ENCODE peak calls at places on chromosomes 11 and 22, in nine cellular contexts. W is effector memory CD4-positive, alpha-beta T cell; R is right lobe of liver; N is left ventricle myocardium inferior; X is testis; G is upper lobe of right lung; L is sigmoid colon; U is HAP-1; T is Peyer's patch. F is an unnamed sample. For H3K36me3, the result is how much of the 10 kb centered on the place peaks cover.

GRCh38 chr22:42720263-42721044 is at the start of gene A4GALT:
- DNase-seq in L (no peak), T (no peak), R (no peak), X (no peak), W (no peak), G (no peak), U (peak), N (peak), F (no peak)

GRCh38 chr11:8768625-8769333 is 86.2 kb downstream of the RPL27A start:
- DNase-seq in G (no peak), L (no peak), W (no peak), T (no peak), R (no peak), N (peak), X (peak), U (no peak), F (no peak)

GRCh38 chr11:112997829-112998228 is 36.6 kb downstream of the NCAM1 start:
- DNase-seq in T (no peak), G (no peak), W (no peak), X (no peak), N (no peak), R (no peak), U (no peak), L (no peak), F (no peak)

GRCh38 chr11:58513747-58514367 is 6.0 kb upstream of the OR5B21 start:
- DNase-seq in N (no peak), U (peak), T (peak), L (no peak), G (no peak), W (no peak), X (peak), R (no peak), F (no peak)

GRCh38 chr11:116207349-116207748 is 565.4 kb downstream of the BUD13 start:
- DNase-seq in G (no peak), U (peak), W (no peak), T (no peak), N (no peak), L (no peak), X (no peak), R (no peak), F (no peak)

GRCh38 chr11:44767421-44767820 is 40.7 kb downstream of the TSPAN18 start:
- DNase-seq in L (no peak), T (peak), G (no peak), N (no peak), W (no peak), X (no peak), U (no peak), R (no peak), F (no peak)

GRCh38 chr11:811446-812245 is 1.9 kb downstream of the RPLP2 start:
- DNase-seq in G (no peak), X (no peak), R (no peak), W (no peak), T (no peak), N (no peak), L (no peak), U (peak), F (no peak)

GRCh38 chr11:104320091-104320490 is 156.1 kb upstream of the PDGFD start:
- DNase-seq in U (no peak), R (no peak), G (no peak), L (no peak), N (no peak), T (no peak), X (no peak), W (no peak), F (no peak)

GRCh38 chr11:11569936-11570491 is 51.8 kb downstream of the GALNT18 start:
- DNase-seq in T (no peak), N (peak), U (no peak), R (peak), X (peak), W (no peak), G (peak), L (peak), F (no peak)

GRCh38 chr22:21592422-21592821 is 24.9 kb downstream of the UBE2L3 start:
- DNase-seq in T (no peak), R (no peak), X (no peak), G (no peak), W (no peak), U (no peak), N (no peak), L (no peak), F (no peak)

GRCh38 chr11:74134661-74135515 is 35.9 kb downstream of the C2CD3 start:
- DNase-seq in L (no peak), G (no peak), N (no peak), U (no peak), R (no peak), X (no peak), T (no peak), W (no peak), F (no peak)

GRCh38 chr11:63020671-63021255 is 5.1 kb upstream of the SLC22A8 start:
- DNase-seq in U (peak), T (no peak), G (no peak), X (no peak), L (no peak), W (no peak), N (no peak), R (no peak), F (no peak)

GRCh38 chr11:81707881-81708280 is 1025.8 kb downstream of the FAM181B start:
- DNase-seq in G (no peak), W (no peak), N (no peak), T (no peak), U (no peak), X (no peak), R (no peak), L (no peak), F (no peak)

GRCh38 chr11:57294225-57295131 is 30.3 kb downstream of the TNKS1BP1 start:
- DNase-seq in X (peak), W (no peak), R (no peak), T (no peak), G (no peak), U (peak), N (no peak), L (no peak), F (no peak)

GRCh38 chr22:21762712-21763581 is 27.4 kb upstream of the YPEL1 start:
- DNase-seq in L (no peak), U (no peak), R (no peak), N (no peak), W (no peak), T (peak), G (peak), X (no peak), F (no peak)

GRCh38 chr22:19050117-19050516 is 72.1 kb downstream of the DGCR2 start:
- DNase-seq in W (no peak), N (no peak), G (no peak), U (no peak), R (no peak), L (no peak), T (no peak), X (no peak), F (no peak)

GRCh38 chr22:19046287-19046686 is 75.9 kb downstream of the DGCR2 start:
- DNase-seq in X (no peak), R (no peak), G (no peak), L (no peak), T (no peak), U (no peak), N (no peak), W (no peak), F (no peak)

GRCh38 chr22:19048531-19048930 is 73.7 kb downstream of the DGCR2 start:
- DNase-seq in N (no peak), L (no peak), X (no peak), R (peak), W (no peak), G (peak), U (no peak), T (no peak), F (no peak)

GRCh38 chr22:19046719-19047609 is 75.2 kb downstream of the DGCR2 start:
- DNase-seq in W (no peak), G (peak), L (no peak), T (no peak), X (no peak), N (no peak), R (peak), U (no peak), F (no peak)

GRCh38 chr22:19047993-19048392 is 74.2 kb downstream of the DGCR2 start:
- DNase-seq in U (no peak), W (no peak), G (peak), T (no peak), X (no peak), L (no peak), R (peak), N (no peak), F (no peak)
- H3K36me3 ChIP-seq in U (half or more), W (half or more), G (half or more), T (under half), X (under half), L (under half), R (under half), N (half or more), F (half or more)

GRCh38 chr11:47163898-47164297 is 12.8 kb downstream of the ARFGAP2 start:
- DNase-seq in T (no peak), U (no peak), X (no peak), R (no peak), G (no peak), L (no peak), N (no peak), W (no peak), F (no peak)
- H3K36me3 ChIP-seq in T (under half), U (half or more), X (under half), R (under half), G (half or more), L (under half), N (half or more), W (half or more), F (under half)

DNA sequence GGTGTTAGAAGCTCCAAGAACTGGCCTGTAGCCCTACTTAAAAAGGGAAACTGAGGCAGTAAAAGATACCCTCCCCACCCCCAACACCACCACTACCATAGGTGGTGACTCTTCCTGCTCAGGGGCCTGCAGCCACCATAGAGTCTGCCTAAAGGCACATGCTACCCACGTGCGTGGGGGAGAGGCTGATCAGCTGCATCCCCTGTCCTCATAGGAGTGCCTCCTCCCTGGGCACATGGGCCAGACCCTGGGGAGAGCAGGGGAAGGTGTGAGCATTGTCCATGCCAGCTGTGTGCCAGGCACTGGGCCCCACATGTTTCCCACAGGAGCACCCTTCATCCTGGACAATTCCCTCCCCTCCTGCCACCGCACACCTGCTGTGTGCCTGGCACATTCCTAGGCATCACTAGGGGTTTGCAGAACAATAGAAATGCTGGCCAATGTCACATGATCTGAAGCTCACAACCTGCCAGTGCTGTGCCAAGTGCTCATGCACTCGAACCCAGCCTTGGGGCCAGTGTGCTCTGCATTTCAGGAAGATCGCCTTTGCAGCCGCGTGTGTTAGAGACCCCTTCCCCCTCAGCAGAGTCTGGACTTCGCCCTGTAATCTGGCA is 41.7 kb upstream of the GCAT start:
- DNase-seq in W (no peak), L (no peak), G (no peak), R (no peak), T (no peak), N (no peak), X (no peak), U (no peak), F (no peak)
- H3K36me3 ChIP-seq in W (under half), L (under half), G (half or more), R (under half), T (under half), N (half or more), X (under half), U (under half), F (under half)

DNA sequence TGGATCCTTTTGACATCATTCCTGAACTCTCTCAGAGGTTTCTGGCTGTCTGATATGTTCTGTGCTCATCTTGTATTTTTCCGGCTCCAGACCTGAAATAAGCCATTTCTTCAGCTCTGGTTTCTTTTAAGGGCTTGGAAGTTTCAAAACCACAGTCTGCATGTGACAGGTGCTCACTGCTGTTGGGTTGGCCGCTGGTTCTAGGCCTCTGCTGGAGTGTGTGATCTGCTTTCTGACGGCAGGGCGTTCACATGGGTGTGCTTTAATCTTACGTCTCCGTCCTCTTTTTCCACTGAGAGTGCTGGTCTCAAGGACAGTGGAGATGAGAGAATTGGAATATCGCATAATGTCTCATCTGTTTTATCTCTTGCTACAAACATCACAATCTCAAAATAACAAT is 10.3 kb downstream of the ZBED4 start:
- DNase-seq in X (no peak), W (no peak), L (no peak), G (no peak), N (no peak), U (no peak), R (no peak), T (peak), F (no peak)
- H3K36me3 ChIP-seq in X (under half), W (under half), L (under half), G (under half), N (under half), U (under half), R (under half), T (under half), F (under half)

DNA sequence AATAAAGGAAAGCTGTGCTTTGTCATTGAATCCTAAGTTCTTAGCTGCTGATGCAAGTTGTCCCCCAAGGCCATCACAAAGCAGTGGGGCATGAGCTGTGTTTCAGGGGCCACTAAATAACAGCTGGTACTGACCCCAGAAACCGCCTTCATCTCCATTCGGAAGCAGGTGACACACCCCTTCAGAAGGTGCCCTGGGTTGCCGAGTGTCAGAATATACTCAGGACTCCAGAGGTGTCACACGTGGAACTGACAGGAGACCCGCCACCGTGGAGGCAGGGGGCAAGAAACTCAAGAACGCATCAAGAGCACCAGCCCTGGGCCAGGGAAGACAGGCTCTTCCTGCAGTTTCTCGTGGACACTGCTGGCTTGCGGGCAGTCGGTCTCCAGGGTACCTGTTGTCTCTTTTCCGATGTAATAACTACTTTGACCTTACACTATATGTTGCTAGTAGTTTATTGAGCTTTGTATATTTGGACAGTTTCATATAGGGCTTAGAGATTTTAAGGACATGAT is 41.5 kb downstream of the PPP2R1B start:
- DNase-seq in G (peak), W (no peak), N (no peak), T (no peak), R (no peak), X (no peak), U (no peak), L (no peak), F (no peak)
- H3K36me3 ChIP-seq in G (half or more), W (under half), N (half or more), T (under half), R (under half), X (under half), U (under half), L (under half), F (under half)

GRCh38 chr11:133930767-133931448 is 25.9 kb downstream of the IGSF9B start:
- DNase-seq in R (no peak), X (no peak), N (no peak), G (no peak), T (no peak), L (no peak), W (no peak), U (no peak), F (no peak)

GRCh38 chr11:133929401-133930052 is 27.2 kb downstream of the IGSF9B start:
- DNase-seq in L (no peak), R (no peak), W (no peak), U (no peak), G (no peak), T (no peak), X (no peak), N (no peak), F (no peak)

GRCh38 chr11:133928628-133929059 is 28.1 kb downstream of the IGSF9B start:
- DNase-seq in U (peak), L (no peak), G (no peak), N (no peak), R (no peak), X (no peak), W (peak), T (no peak), F (peak)

GRCh38 chr11:133931449-133932060 is 25.2 kb downstream of the IGSF9B start:
- DNase-seq in X (no peak), T (no peak), R (no peak), U (no peak), L (no peak), N (no peak), G (no peak), W (no peak), F (no peak)

GRCh38 chr11:133930053-133930766 is 26.6 kb downstream of the IGSF9B start:
- DNase-seq in U (no peak), T (no peak), G (no peak), R (no peak), N (no peak), L (no peak), W (no peak), X (no peak), F (no peak)
- H3K36me3 ChIP-seq in U (under half), T (under half), G (under half), R (under half), N (half or more), L (under half), W (under half), X (under half), F (under half)